ENCODE peak calls at places on chromosomes 4 and X, in five cellular contexts. One of them, this sample, is unnamed.

GRCh38 chrX:80335062-80335830 is 85.0 kb upstream of the TENT5D start:
- DNase-seq in neuronal stem cell: peak
- DNase-seq in H1: no peak
- DNase-seq in trophoblast cell: no peak
- DNase-seq in IMR-90: no peak
- DNase-seq in this sample: peak

GRCh38 chr4:77994194-77994721 is 62.9 kb upstream of the FRAS1 start:
- DNase-seq in trophoblast cell: peak
- DNase-seq in IMR-90: peak
- DNase-seq in H1: peak
- DNase-seq in neuronal stem cell: peak
- DNase-seq in this sample: peak

GRCh38 chrX:41452972-41453371 is 5.8 kb downstream of the NYX start:
- DNase-seq in neuronal stem cell: no peak
- DNase-seq in IMR-90: peak
- DNase-seq in H1: no peak
- DNase-seq in trophoblast cell: peak
- DNase-seq in this sample: peak

GRCh38 chr4:139171878-139172691 is 4.9 kb downstream of the ELF2 start:
- DNase-seq in trophoblast cell: peak
- DNase-seq in H1: no peak
- DNase-seq in IMR-90: peak
- DNase-seq in neuronal stem cell: no peak
- DNase-seq in this sample: peak

GRCh38 chr4:1666391-1666790 is 17.7 kb downstream of the FAM53A start:
- DNase-seq in IMR-90: no peak
- DNase-seq in neuronal stem cell: no peak
- DNase-seq in trophoblast cell: peak
- DNase-seq in H1: no peak
- DNase-seq in this sample: no peak

GRCh38 chr4:153067376-153067775 is 131.3 kb downstream of the FHDC1 start:
- DNase-seq in IMR-90: peak
- DNase-seq in neuronal stem cell: no peak
- DNase-seq in trophoblast cell: no peak
- DNase-seq in H1: no peak
- DNase-seq in this sample: peak

GRCh38 chrX:29841750-29842149 is 373.6 kb upstream of the MAGEB2 start:
- DNase-seq in neuronal stem cell: no peak
- DNase-seq in trophoblast cell: no peak
- DNase-seq in IMR-90: peak
- DNase-seq in H1: no peak
- DNase-seq in this sample: peak

GRCh38 chr4:161160718-161161117 is 1003.1 kb downstream of the FSTL5 start:
- DNase-seq in H1: no peak
- DNase-seq in neuronal stem cell: no peak
- DNase-seq in trophoblast cell: no peak
- DNase-seq in IMR-90: no peak
- DNase-seq in this sample: no peak

GRCh38 chr4:47278631-47279030 is 184.9 kb downstream of the COMMD8 start:
- DNase-seq in H1: no peak
- DNase-seq in trophoblast cell: no peak
- DNase-seq in neuronal stem cell: no peak
- DNase-seq in IMR-90: no peak
- DNase-seq in this sample: no peak

GRCh38 chrX:140815868-140816267 is 106.3 kb downstream of the LINC00632 start:
- DNase-seq in trophoblast cell: peak
- DNase-seq in H1: no peak
- DNase-seq in neuronal stem cell: no peak
- DNase-seq in IMR-90: peak
- DNase-seq in this sample: no peak

GRCh38 chr4:140095694-140096482 is 58.1 kb downstream of the MAML3 start:
- DNase-seq in IMR-90: peak
- DNase-seq in trophoblast cell: no peak
- DNase-seq in neuronal stem cell: no peak
- DNase-seq in H1: no peak
- DNase-seq in this sample: peak

GRCh38 chrX:65821721-65822496 is 154.5 kb downstream of the MSN start:
- DNase-seq in IMR-90: no peak
- DNase-seq in trophoblast cell: no peak
- DNase-seq in neuronal stem cell: no peak
- DNase-seq in H1: no peak
- DNase-seq in this sample: no peak

GRCh38 chr4:2537011-2537830 is 774 bp downstream of the FAM193A start:
- DNase-seq in IMR-90: peak
- DNase-seq in neuronal stem cell: peak
- DNase-seq in trophoblast cell: peak
- DNase-seq in H1: no peak
- DNase-seq in this sample: peak

GRCh38 chr4:24897639-24898038 is 15.2 kb downstream of the CCDC149 start:
- DNase-seq in H1: no peak
- DNase-seq in IMR-90: no peak
- DNase-seq in trophoblast cell: no peak
- DNase-seq in neuronal stem cell: no peak
- DNase-seq in this sample: no peak

GRCh38 chrX:136711147-136711546 is 63.2 kb downstream of the CD40LG start:
- DNase-seq in neuronal stem cell: no peak
- DNase-seq in trophoblast cell: peak
- DNase-seq in IMR-90: peak
- DNase-seq in H1: no peak
- DNase-seq in this sample: peak

GRCh38 chrX:43064096-43064495 is 286.1 kb upstream of the PPP1R2C start:
- DNase-seq in trophoblast cell: peak
- DNase-seq in H1: no peak
- DNase-seq in IMR-90: no peak
- DNase-seq in neuronal stem cell: no peak
- DNase-seq in this sample: peak

GRCh38 chrX:118062817-118063615 is 53.6 kb downstream of the KLHL13 start:
- DNase-seq in neuronal stem cell: no peak
- DNase-seq in IMR-90: no peak
- DNase-seq in H1: no peak
- DNase-seq in trophoblast cell: no peak
- DNase-seq in this sample: no peak

GRCh38 chr4:25884040-25884788 is 21.4 kb upstream of the SEL1L3 start:
- DNase-seq in IMR-90: peak
- DNase-seq in H1: no peak
- DNase-seq in neuronal stem cell: no peak
- DNase-seq in trophoblast cell: no peak
- DNase-seq in this sample: peak

GRCh38 chr4:88998941-88999340 is 58.0 kb downstream of the FAM13A start:
- DNase-seq in neuronal stem cell: no peak
- DNase-seq in trophoblast cell: no peak
- DNase-seq in IMR-90: no peak
- DNase-seq in H1: no peak
- DNase-seq in this sample: no peak

GRCh38 chr4:164012396-164013027 is 518.0 kb downstream of the TMA16 start:
- DNase-seq in IMR-90: no peak
- DNase-seq in trophoblast cell: peak
- DNase-seq in H1: peak
- DNase-seq in neuronal stem cell: peak
- DNase-seq in this sample: peak

GRCh38 chr4:3367866-3368265 is 73.9 kb upstream of the HGFAC start:
- DNase-seq in H1: no peak
- DNase-seq in neuronal stem cell: no peak
- DNase-seq in trophoblast cell: no peak
- DNase-seq in IMR-90: no peak
- DNase-seq in this sample: no peak

DNA sequence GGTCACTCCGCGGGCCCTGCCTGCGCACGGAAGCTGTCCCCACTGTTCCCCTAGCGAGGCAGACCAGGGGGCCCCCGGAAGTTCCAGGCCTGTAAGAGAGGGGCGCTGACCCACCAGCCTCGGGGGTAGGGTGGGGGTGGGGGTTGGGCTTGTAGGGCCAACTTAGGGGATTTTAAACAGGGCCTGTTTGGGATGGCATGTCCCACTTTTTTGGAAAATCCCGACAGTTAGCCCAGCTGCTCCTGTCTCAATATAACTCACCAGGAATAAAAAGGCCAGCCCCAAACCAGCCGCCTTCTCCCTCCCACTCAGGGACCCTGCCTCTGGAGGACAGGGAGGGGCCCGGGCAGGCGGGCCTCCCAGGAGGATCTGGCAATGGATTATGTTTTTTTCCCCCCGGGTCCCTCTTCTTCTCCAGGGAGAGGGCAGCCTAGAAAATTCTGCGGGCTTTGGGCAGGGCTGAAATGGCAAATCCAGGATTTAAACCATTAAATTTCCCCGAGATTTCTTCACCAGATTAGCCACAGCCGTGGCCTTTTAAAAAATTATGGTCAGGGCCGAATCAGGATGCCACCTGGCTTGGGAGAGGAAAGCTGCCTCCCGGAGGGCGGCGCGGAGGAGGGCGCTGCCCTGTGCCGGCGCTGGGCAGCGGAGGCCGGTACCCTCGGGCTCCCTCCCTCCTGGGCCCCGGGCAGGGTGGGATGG is 959 bp downstream of the PPP2R2C start:
- DNase-seq in IMR-90: no peak
- DNase-seq in H1: no peak
- DNase-seq in trophoblast cell: no peak
- DNase-seq in neuronal stem cell: no peak
- DNase-seq in this sample: peak
- H3K4me3 ChIP-seq in IMR-90: no peak
- H3K4me3 ChIP-seq in H1: peak
- H3K4me3 ChIP-seq in trophoblast cell: no peak
- H3K4me3 ChIP-seq in neuronal stem cell: peak
- H3K4me3 ChIP-seq in this sample: no peak

DNA sequence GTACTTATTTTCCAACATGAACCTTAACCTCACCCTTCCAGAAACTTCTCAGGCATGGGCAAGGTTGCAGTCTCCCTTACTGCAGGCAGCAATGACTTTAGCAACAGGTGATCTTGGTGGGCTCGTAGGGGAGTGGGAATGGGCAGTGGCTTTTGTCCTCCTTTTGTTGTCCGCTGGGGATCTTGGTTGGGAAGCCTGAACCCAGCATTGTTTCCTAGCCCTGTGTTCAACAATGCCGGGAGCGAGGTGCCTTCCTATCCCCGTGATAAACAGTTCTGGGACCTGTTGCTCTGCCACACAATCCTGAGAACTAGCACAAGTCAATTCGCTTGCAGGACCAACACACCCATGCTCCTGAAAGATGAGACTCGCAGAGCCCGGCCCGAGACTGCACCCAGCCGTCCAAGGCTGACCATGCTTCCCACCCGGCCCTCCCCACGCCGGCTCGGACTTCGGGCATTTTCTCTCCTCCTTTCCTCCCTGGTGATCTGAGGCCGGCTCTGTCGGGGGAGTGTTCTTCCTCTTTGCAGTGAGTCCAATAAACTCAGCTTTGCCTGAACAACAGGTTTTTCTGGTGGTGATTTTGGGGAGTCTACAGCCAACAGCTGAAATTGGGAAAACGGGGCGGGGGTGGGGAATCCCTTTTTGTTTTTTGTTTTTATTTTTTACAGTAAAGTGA is 20.2 kb downstream of the IRAK1 start:
- DNase-seq in IMR-90: no peak
- DNase-seq in trophoblast cell: no peak
- DNase-seq in neuronal stem cell: no peak
- DNase-seq in H1: no peak
- DNase-seq in this sample: no peak
- H3K14ac ChIP-seq in IMR-90: no peak
- H3K14ac ChIP-seq in trophoblast cell: no peak
- H3K14ac ChIP-seq in neuronal stem cell: no peak
- H3K14ac ChIP-seq in H1: no peak
- H3K14ac ChIP-seq in this sample: no peak

DNA sequence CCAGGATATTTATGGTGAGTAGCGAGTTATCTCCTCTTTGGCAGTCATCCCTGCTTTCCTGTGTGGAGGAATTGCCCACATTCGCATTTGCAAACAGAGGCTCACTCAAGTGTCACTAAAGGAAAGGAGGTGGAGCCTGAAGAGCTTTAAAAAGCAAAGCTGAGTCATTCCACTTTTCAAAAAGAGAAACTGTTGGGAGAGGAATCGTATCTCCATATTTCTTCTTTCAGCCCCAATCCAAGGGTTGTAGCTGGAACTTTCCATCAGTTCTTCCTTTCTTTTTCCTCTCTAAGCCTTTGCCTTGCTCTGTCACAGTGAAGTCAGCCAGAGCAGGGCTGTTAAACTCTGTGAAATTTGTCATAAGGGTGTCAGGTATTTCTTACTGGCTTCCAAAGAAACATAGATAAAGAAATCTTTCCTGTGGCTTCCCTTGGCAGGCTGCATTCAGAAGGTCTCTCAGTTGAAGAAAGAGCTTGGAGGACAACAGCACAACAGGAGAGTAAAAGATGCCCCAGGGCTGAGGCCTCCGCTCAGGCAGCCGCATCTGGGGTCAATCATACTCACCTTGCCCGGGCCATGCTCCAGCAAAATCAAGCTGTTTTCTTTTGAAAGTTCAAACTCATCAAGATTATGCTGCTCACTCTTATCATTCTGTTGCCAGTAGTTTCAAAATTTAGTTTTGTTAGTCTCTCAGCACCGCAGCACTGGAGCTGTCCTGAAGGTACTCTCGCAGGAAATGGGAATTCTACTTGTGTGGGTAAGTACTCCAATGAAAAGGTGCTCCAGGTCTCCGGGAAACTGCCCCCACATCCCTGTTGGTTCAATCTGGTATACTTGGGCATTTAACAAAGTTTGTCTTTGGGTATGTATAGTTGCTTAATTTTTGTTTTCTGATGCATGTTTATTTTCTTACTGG is at the start of gene EGF:
- DNase-seq in H1: no peak
- DNase-seq in IMR-90: peak
- DNase-seq in trophoblast cell: no peak
- DNase-seq in neuronal stem cell: peak
- DNase-seq in this sample: peak
- H3K4me3 ChIP-seq in H1: peak
- H3K4me3 ChIP-seq in IMR-90: peak
- H3K4me3 ChIP-seq in trophoblast cell: no peak
- H3K4me3 ChIP-seq in neuronal stem cell: no peak
- H3K4me3 ChIP-seq in this sample: no peak

GRCh38 chr4:138113819-138114415 is 128.2 kb downstream of the SLC7A11 start:
- DNase-seq in IMR-90: peak
- DNase-seq in neuronal stem cell: no peak
- DNase-seq in trophoblast cell: peak
- DNase-seq in H1: no peak
- DNase-seq in this sample: peak

GRCh38 chr4:138111462-138112000 is 130.6 kb downstream of the SLC7A11 start:
- DNase-seq in neuronal stem cell: no peak
- DNase-seq in trophoblast cell: peak
- DNase-seq in H1: peak
- DNase-seq in IMR-90: peak
- DNase-seq in this sample: peak

GRCh38 chr4:138112389-138112788 is 129.8 kb downstream of the SLC7A11 start:
- DNase-seq in IMR-90: no peak
- DNase-seq in H1: no peak
- DNase-seq in neuronal stem cell: no peak
- DNase-seq in trophoblast cell: no peak
- DNase-seq in this sample: no peak

GRCh38 chr4:138115053-138115452 is 127.1 kb downstream of the SLC7A11 start:
- DNase-seq in neuronal stem cell: no peak
- DNase-seq in trophoblast cell: no peak
- DNase-seq in IMR-90: no peak
- DNase-seq in H1: no peak
- DNase-seq in this sample: no peak

DNA sequence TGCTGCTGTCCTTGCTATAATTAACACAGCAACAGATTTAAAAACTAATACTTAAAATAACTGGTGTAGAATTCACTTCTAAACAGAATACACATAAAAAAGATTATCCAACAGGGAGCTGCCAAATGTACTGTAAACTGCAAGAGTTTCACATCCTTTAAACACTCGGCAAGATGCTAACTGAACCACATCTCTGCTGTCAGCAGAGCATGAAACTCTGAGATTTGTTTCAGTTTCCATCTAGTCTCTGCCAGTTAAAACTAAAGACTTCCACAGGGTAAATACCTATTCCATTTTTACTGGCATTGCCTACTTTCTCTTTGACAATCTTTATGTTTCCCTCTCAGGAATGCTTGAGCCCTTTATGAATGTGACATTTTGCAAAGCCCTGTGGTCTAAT is 127.7 kb downstream of the SLC7A11 start:
- DNase-seq in IMR-90: peak
- DNase-seq in H1: no peak
- DNase-seq in neuronal stem cell: no peak
- DNase-seq in trophoblast cell: no peak
- DNase-seq in this sample: peak
- H3K14ac ChIP-seq in IMR-90: no peak
- H3K14ac ChIP-seq in H1: no peak
- H3K14ac ChIP-seq in neuronal stem cell: no peak
- H3K14ac ChIP-seq in trophoblast cell: no peak
- H3K14ac ChIP-seq in this sample: no peak

This sample was measured in mesenchymal stem cell.